ENCODE peak calls at places on chromosomes 1 and 21, in five cellular contexts. Y, V, I, O and B are unnamed samples.

GRCh38 chr1:209506101-209506500 is 77.4 kb upstream of the CAMK1G start:
- DNase-seq in I (no peak), V (no peak), O (no peak), Y (no peak), B (no peak)

GRCh38 chr1:16178596-16179497 is 23.0 kb upstream of the EPHA2 start:
- DNase-seq in I (no peak), Y (no peak), O (no peak), V (no peak), B (no peak)

GRCh38 chr1:220409751-220410370 is 118.1 kb upstream of the MARK1 start:
- DNase-seq in O (peak), I (no peak), Y (no peak), V (no peak), B (no peak)

GRCh38 chr21:41429925-41430491 is 4.0 kb downstream of the MX1 start:
- DNase-seq in Y (no peak), O (no peak), V (no peak), I (no peak), B (no peak)

GRCh38 chr1:214022810-214023425 is 35.1 kb downstream of the PROX1 start:
- DNase-seq in Y (no peak), V (no peak), O (no peak), I (no peak), B (no peak)

GRCh38 chr1:2468041-2468472 is 8.0 kb upstream of the PLCH2 start:
- DNase-seq in Y (peak), O (peak), I (no peak), V (peak), B (peak)

GRCh38 chr1:61812916-61813315 is 70.6 kb downstream of the PATJ start:
- DNase-seq in O (no peak), I (no peak), V (no peak), Y (peak), B (no peak)

GRCh38 chr1:188888387-188888786 is 1589.3 kb downstream of the BRINP3 start:
- DNase-seq in O (no peak), V (no peak), Y (peak), I (no peak), B (no peak)

GRCh38 chr1:67711850-67712202 is 26.8 kb downstream of the GADD45A start:
- DNase-seq in Y (no peak), I (no peak), V (no peak), O (no peak), B (no peak)

GRCh38 chr1:245807306-245807705 is 652.5 kb downstream of the KIF26B start:
- DNase-seq in Y (no peak), V (peak), I (no peak), O (no peak), B (peak)

GRCh38 chr1:92817986-92818764 is 13.7 kb upstream of the RPL5 start:
- DNase-seq in I (no peak), Y (no peak), O (peak), V (peak), B (peak)
- TF ChIP-seq CTCF in I (peak), Y (peak), O (peak), V (peak), B (peak)

GRCh38 chr1:243470492-243470891 is 214.7 kb downstream of the SDCCAG8 start:
- DNase-seq in Y (no peak), I (no peak), V (no peak), O (peak), B (no peak)
- TF ChIP-seq CTCF in Y (no peak), I (no peak), V (no peak), O (no peak), B (no peak)

GRCh38 chr1:79777481-79778219 is 771.1 kb upstream of the ADGRL4 start:
- DNase-seq in I (no peak), O (peak), Y (no peak), V (peak), B (peak)
- TF ChIP-seq CTCF in I (no peak), O (no peak), Y (no peak), V (no peak), B (no peak)

GRCh38 chr21:45830221-45830640 is 151.3 kb upstream of the COL6A1 start:
- DNase-seq in I (no peak), V (no peak), O (no peak), Y (no peak), B (no peak)

GRCh38 chr21:45828580-45829565 is 152.7 kb upstream of the COL6A1 start:
- DNase-seq in V (no peak), I (no peak), Y (no peak), O (no peak), B (no peak)

GRCh38 chr21:45830720-45831366 is 150.7 kb upstream of the COL6A1 start:
- DNase-seq in I (no peak), O (no peak), V (no peak), Y (no peak), B (no peak)

GRCh38 chr21:45827881-45828579 is 153.5 kb upstream of the COL6A1 start:
- DNase-seq in Y (no peak), O (no peak), I (no peak), V (no peak), B (no peak)

GRCh38 chr21:45829566-45830147 is 151.9 kb upstream of the COL6A1 start:
- DNase-seq in Y (no peak), I (no peak), O (no peak), V (no peak), B (no peak)
- TF ChIP-seq CTCF in Y (no peak), I (no peak), O (no peak), V (no peak), B (no peak)

GRCh38 chr1:152227310-152227928 is 3.4 kb upstream of the HRNR start:
- DNase-seq in I (no peak), O (no peak), V (no peak), Y (peak), B (no peak)
- TF ChIP-seq CTCF in I (peak), O (no peak), V (no peak), Y (no peak), B (no peak)

GRCh38 chr1:160626560-160627342 is 20.1 kb downstream of the SLAMF1 start:
- DNase-seq in O (no peak), V (no peak), Y (no peak), I (no peak), B (no peak)
- TF ChIP-seq CTCF in O (no peak), V (no peak), Y (no peak), I (no peak), B (no peak)